ENCODE peak calls at places on chromosome 6, in four cellular contexts. One of them, this sample, is unnamed.

GRCh38 chr6:30759575-30760239 is 15.4 kb upstream of the IER3 start:
- DNase-seq in HepG2: peak
- DNase-seq in K562: no peak
- DNase-seq in GM12878: no peak
- DNase-seq in this sample: no peak

GRCh38 chr6:164827537-164827936 is 481.9 kb downstream of the C6orf118 start:
- DNase-seq in HepG2: no peak
- DNase-seq in K562: no peak
- DNase-seq in GM12878: no peak
- DNase-seq in this sample: no peak

GRCh38 chr6:17099401-17100059 is 2.3 kb upstream of the STMND1 start:
- DNase-seq in HepG2: no peak
- DNase-seq in K562: no peak
- DNase-seq in GM12878: no peak
- DNase-seq in this sample: no peak

GRCh38 chr6:25490018-25490865 is 161.8 kb upstream of the SCGN start:
- DNase-seq in HepG2: peak
- DNase-seq in K562: peak
- DNase-seq in GM12878: peak
- DNase-seq in this sample: peak

GRCh38 chr6:31972709-31973350 is 892 bp upstream of the DXO start:
- DNase-seq in HepG2: no peak
- DNase-seq in K562: peak
- DNase-seq in GM12878: no peak
- DNase-seq in this sample: no peak

GRCh38 chr6:107707346-107708270 is 116.5 kb downstream of the SCML4 start:
- DNase-seq in HepG2: no peak
- DNase-seq in K562: no peak
- DNase-seq in GM12878: no peak
- DNase-seq in this sample: no peak

GRCh38 chr6:49662877-49663231 is 26.2 kb upstream of the RHAG start:
- DNase-seq in HepG2: no peak
- DNase-seq in K562: no peak
- DNase-seq in GM12878: no peak
- DNase-seq in this sample: no peak

GRCh38 chr6:2127484-2127911 is 117.9 kb downstream of the GMDS start:
- DNase-seq in HepG2: no peak
- DNase-seq in K562: no peak
- DNase-seq in GM12878: peak
- DNase-seq in this sample: no peak

GRCh38 chr6:137530404-137530803 is 36.2 kb upstream of the OLIG3 start:
- DNase-seq in HepG2: no peak
- DNase-seq in K562: no peak
- DNase-seq in GM12878: no peak
- DNase-seq in this sample: no peak

GRCh38 chr6:143594647-143595046 is 83.1 kb upstream of the PHACTR2 start:
- DNase-seq in HepG2: no peak
- DNase-seq in K562: no peak
- DNase-seq in GM12878: no peak
- DNase-seq in this sample: no peak

GRCh38 chr6:121549741-121550140 is 114.3 kb downstream of the GJA1 start:
- DNase-seq in HepG2: no peak
- DNase-seq in K562: no peak
- DNase-seq in GM12878: no peak
- DNase-seq in this sample: no peak

GRCh38 chr6:44617416-44617815 is 229.9 kb downstream of the CDC5L start:
- DNase-seq in HepG2: no peak
- DNase-seq in K562: no peak
- DNase-seq in GM12878: no peak
- DNase-seq in this sample: no peak

GRCh38 chr6:77094821-77095220 is 368.5 kb downstream of the HTR1B start:
- DNase-seq in HepG2: no peak
- DNase-seq in K562: no peak
- DNase-seq in GM12878: no peak
- DNase-seq in this sample: no peak

GRCh38 chr6:71496018-71496800 is 207.6 kb downstream of the OGFRL1 start:
- DNase-seq in HepG2: no peak
- DNase-seq in K562: no peak
- DNase-seq in GM12878: peak
- DNase-seq in this sample: no peak

GRCh38 chr6:32318501-32318900 is 53.2 kb downstream of the TSBP1 start:
- DNase-seq in HepG2: no peak
- DNase-seq in K562: no peak
- DNase-seq in GM12878: no peak
- DNase-seq in this sample: no peak

GRCh38 chr6:11615214-11615602 is 77.7 kb downstream of the TMEM170B start:
- DNase-seq in HepG2: no peak
- DNase-seq in K562: no peak
- DNase-seq in GM12878: no peak
- DNase-seq in this sample: no peak

GRCh38 chr6:40543776-40544175 is 43.4 kb downstream of the LRFN2 start:
- DNase-seq in HepG2: no peak
- DNase-seq in K562: no peak
- DNase-seq in GM12878: no peak
- DNase-seq in this sample: no peak

GRCh38 chr6:123777554-123777953 is 26.1 kb upstream of the NKAIN2 start:
- DNase-seq in HepG2: no peak
- DNase-seq in K562: no peak
- DNase-seq in GM12878: no peak
- DNase-seq in this sample: no peak

GRCh38 chr6:89186762-89187161 is 30.4 kb downstream of the GABRR1 start:
- DNase-seq in HepG2: no peak
- DNase-seq in K562: no peak
- DNase-seq in GM12878: no peak
- DNase-seq in this sample: no peak

GRCh38 chr6:36120539-36120938 is 9.8 kb upstream of the MAPK13 start:
- DNase-seq in HepG2: no peak
- DNase-seq in K562: no peak
- DNase-seq in GM12878: no peak
- DNase-seq in this sample: no peak

GRCh38 chr6:20110478-20110877 is 101.8 kb downstream of the MBOAT1 start:
- DNase-seq in HepG2: no peak
- DNase-seq in K562: no peak
- DNase-seq in GM12878: no peak
- DNase-seq in this sample: no peak

GRCh38 chr6:1986454-1987243 is 258.8 kb downstream of the GMDS start:
- DNase-seq in HepG2: no peak
- DNase-seq in K562: no peak
- DNase-seq in GM12878: no peak
- DNase-seq in this sample: no peak

GRCh38 chr6:170235726-170236125 is 55.2 kb downstream of the DLL1 start:
- DNase-seq in HepG2: no peak
- DNase-seq in K562: no peak
- DNase-seq in GM12878: no peak
- DNase-seq in this sample: no peak

GRCh38 chr6:52049252-52050050 is 38.0 kb downstream of the PKHD1 start:
- DNase-seq in HepG2: peak
- DNase-seq in K562: peak
- DNase-seq in GM12878: peak
- DNase-seq in this sample: no peak

GRCh38 chr6:73579851-73580246 is 59.0 kb upstream of the EEF1A1 start:
- DNase-seq in HepG2: peak
- DNase-seq in K562: peak
- DNase-seq in GM12878: peak
- DNase-seq in this sample: peak

GRCh38 chr6:1762203-1762602 is 152.5 kb downstream of the FOXC1 start:
- DNase-seq in HepG2: no peak
- DNase-seq in K562: no peak
- DNase-seq in GM12878: no peak
- DNase-seq in this sample: no peak

GRCh38 chr6:10385512-10386132 is 29.3 kb downstream of the TFAP2A start:
- DNase-seq in HepG2: no peak
- DNase-seq in K562: no peak
- DNase-seq in GM12878: no peak
- DNase-seq in this sample: no peak

GRCh38 chr6:100617633-100618348 is 153.1 kb upstream of the SIM1 start:
- DNase-seq in HepG2: no peak
- DNase-seq in K562: no peak
- DNase-seq in GM12878: no peak
- DNase-seq in this sample: no peak

GRCh38 chr6:146041282-146041681 is 12.4 kb downstream of the GRM1 start:
- DNase-seq in HepG2: peak
- DNase-seq in K562: no peak
- DNase-seq in GM12878: no peak
- DNase-seq in this sample: peak

GRCh38 chr6:119025793-119026192 is 52.7 kb downstream of the FAM184A start:
- DNase-seq in HepG2: no peak
- DNase-seq in K562: no peak
- DNase-seq in GM12878: no peak
- DNase-seq in this sample: no peak

GRCh38 chr6:165562421-165563090 is 100.5 kb downstream of the PDE10A start:
- DNase-seq in HepG2: no peak
- DNase-seq in K562: no peak
- DNase-seq in GM12878: no peak
- DNase-seq in this sample: no peak

GRCh38 chr6:4405609-4406212 is 270.3 kb upstream of the ECI2 start:
- DNase-seq in HepG2: no peak
- DNase-seq in K562: no peak
- DNase-seq in GM12878: no peak
- DNase-seq in this sample: no peak

GRCh38 chr6:131199568-131200272 is 64.5 kb downstream of the AKAP7 start:
- DNase-seq in HepG2: peak
- DNase-seq in K562: no peak
- DNase-seq in GM12878: peak
- DNase-seq in this sample: no peak

GRCh38 chr6:163823577-163823976 is 409.1 kb downstream of the QKI start:
- DNase-seq in HepG2: no peak
- DNase-seq in K562: no peak
- DNase-seq in GM12878: no peak
- DNase-seq in this sample: no peak

GRCh38 chr6:139753198-139753861 is 378.9 kb upstream of the CITED2 start:
- DNase-seq in HepG2: peak
- DNase-seq in K562: no peak
- DNase-seq in GM12878: no peak
- DNase-seq in this sample: no peak

DNA sequence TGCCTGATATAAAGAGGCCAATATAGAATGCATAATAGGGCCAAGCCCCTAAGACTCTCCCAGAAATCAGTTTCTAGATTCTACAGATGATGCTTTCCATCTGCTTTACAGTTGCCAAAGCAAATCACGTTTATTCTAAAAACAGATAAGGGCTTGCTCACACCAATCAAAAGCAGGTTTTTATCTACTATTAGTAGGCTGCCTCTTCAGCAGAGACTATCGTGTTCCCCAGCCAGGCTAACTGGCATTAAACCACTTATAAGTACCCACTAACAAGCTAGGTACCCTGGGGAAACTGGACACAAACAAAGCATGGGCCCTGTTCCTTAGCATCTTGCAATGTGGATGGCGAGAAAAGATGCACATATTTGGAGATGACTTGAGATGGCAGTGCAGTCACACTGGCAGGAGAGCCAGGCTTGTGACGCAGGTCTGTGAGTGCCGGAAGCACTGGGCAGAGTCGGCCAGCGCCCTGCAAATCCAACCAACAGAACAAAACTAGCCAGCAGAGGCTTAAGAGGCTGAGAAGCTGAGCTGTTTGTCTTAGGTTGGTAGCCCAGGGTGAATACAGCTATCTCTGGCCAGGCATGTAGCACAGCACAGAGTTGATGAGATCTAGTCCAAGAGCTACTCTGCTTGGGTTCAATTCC is 73.4 kb downstream of the GFOD1 start:
- DNase-seq in HepG2: no peak
- DNase-seq in K562: no peak
- DNase-seq in GM12878: no peak
- DNase-seq in this sample: no peak
- TF ChIP-seq SIN3A in HepG2: no peak
- TF ChIP-seq SIN3A in K562: no peak
- TF ChIP-seq SIN3A in GM12878: no peak
- TF ChIP-seq SIN3A in this sample: no peak

GRCh38 chr6:34044945-34045595 is 100.8 kb downstream of the GRM4 start:
- DNase-seq in HepG2: no peak
- DNase-seq in K562: no peak
- DNase-seq in GM12878: peak
- DNase-seq in this sample: no peak
- TF ChIP-seq KDM1A in HepG2: no peak
- TF ChIP-seq KDM1A in K562: no peak
- TF ChIP-seq KDM1A in GM12878: no peak
- TF ChIP-seq KDM1A in this sample: no peak

DNA sequence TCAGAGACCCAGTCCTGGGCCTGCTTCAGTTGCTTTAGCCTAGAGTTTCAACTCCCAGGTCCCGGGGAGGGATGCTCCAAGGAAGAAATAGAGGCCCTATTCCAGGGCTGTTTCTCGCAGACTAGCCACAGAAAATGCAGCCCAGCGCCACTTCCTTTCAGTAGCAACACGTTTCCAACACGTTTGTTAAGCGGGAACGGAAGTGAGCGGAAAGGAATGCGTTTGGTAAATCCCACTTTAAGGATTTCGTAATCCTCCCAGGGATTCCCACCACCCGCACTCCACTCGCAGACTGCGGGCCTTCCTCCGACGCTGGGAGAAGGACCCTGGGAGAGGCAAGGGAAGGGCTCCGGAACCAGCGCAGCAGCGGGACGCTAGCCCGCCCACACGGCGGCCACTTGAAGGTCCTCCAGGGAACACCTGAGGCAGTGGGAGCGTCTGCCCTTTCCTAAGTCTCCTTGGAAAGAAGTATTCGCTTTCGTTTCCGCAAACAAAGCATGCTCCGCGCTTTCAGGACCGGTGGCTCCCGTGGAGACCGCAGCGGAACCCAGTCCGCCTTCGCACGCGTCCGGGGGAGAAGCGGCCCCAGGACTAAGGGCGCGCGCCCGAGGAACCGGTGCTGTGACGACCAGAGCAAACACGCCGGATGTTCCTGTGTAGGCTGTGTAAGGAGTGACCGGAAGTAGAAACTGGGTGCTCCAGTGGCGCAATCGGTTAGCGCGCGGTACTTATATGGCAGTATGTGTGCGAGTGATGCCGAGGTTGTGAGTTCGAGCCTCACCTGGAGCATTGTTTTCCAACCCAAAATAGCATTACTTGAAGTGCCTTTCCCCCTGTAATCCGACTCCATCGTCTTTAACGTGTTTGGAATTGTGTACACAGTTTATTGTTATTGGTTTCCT is 227.6 kb upstream of the PRSS16 start:
- DNase-seq in HepG2: no peak
- DNase-seq in K562: peak
- DNase-seq in GM12878: peak
- DNase-seq in this sample: peak
- TF ChIP-seq SIN3A in HepG2: no peak
- TF ChIP-seq SIN3A in K562: no peak
- TF ChIP-seq SIN3A in GM12878: no peak
- TF ChIP-seq SIN3A in this sample: no peak

GRCh38 chr6:149483849-149484635 is 772 bp downstream of the ZC3H12D start:
- DNase-seq in HepG2: no peak
- DNase-seq in K562: no peak
- DNase-seq in GM12878: no peak
- DNase-seq in this sample: no peak

GRCh38 chr6:149484733-149485700 is at the start of gene ZC3H12D:
- DNase-seq in HepG2: peak
- DNase-seq in K562: no peak
- DNase-seq in GM12878: no peak
- DNase-seq in this sample: no peak

GRCh38 chr6:149483302-149483701 is 1.5 kb downstream of the ZC3H12D start:
- DNase-seq in HepG2: no peak
- DNase-seq in K562: no peak
- DNase-seq in GM12878: no peak
- DNase-seq in this sample: no peak

GRCh38 chr6:149480502-149481280 is 4.1 kb downstream of the ZC3H12D start:
- DNase-seq in HepG2: no peak
- DNase-seq in K562: no peak
- DNase-seq in GM12878: no peak
- DNase-seq in this sample: no peak

GRCh38 chr6:149482542-149483261 is 2.1 kb downstream of the ZC3H12D start:
- DNase-seq in HepG2: no peak
- DNase-seq in K562: no peak
- DNase-seq in GM12878: no peak
- DNase-seq in this sample: no peak
- TF ChIP-seq KDM1A in HepG2: no peak
- TF ChIP-seq KDM1A in K562: no peak
- TF ChIP-seq KDM1A in GM12878: no peak
- TF ChIP-seq KDM1A in this sample: no peak